ENCODE peak calls at places on chromosomes 6 and 20, in nine cellular contexts. Z is stimulated activated naive CD8-positive, alpha-beta T cell treated with anti-CD3 and anti-CD28 coated beads, Interleukin-15, Interleukin-2, amounts not matched to agents 100 U/mL and 50 U/mL, for 24 hours; K is central memory CD8-positive, alpha-beta T cell; Y is omental fat pad; G is right lobe of liver; E is mesenteric fat pad; D is head of caudate nucleus; V is GM19239; P is HEK293T. L is an unnamed sample.
A peak's percentile ranks its signal among the peaks of the same experiment; 100 is the strongest.

GRCh38 chr6:3727593-3728108 is 23.9 kb downstream of the PXDC1 start:
- DNase-seq in P (no peak), E (no peak), Y (no peak), V (no peak), K (no peak), D (no peak), Z (no peak), G (no peak), L (no peak)

GRCh38 chr20:63032026-63032800 is 25.4 kb upstream of the BHLHE23 start:
- DNase-seq in K (no peak), G (no peak), D (no peak), P (no peak), E (no peak), Y (no peak), V (no peak), Z (no peak), L (no peak)

GRCh38 chr6:52538252-52538905 is 38.5 kb downstream of the TRAM2 start:
- DNase-seq in Y (no peak), Z (no peak), V (no peak), K (no peak), D (no peak), G (no peak), E (no peak), P (no peak), L (no peak)

GRCh38 chr20:43331911-43332310 is 125.8 kb upstream of the SRSF6 start:
- DNase-seq in D (no peak), K (no peak), V (no peak), Z (no peak), G (no peak), P (no peak), E (no peak), Y (no peak), L (no peak)

GRCh38 chr20:49901588-49901987 is 13.7 kb downstream of the SPATA2 start:
- DNase-seq in Y (no peak), K (no peak), G (no peak), E (peak; percentile 12), Z (no peak), D (peak; percentile 44), P (no peak), V (no peak), L (peak; percentile 84)

GRCh38 chr6:149366237-149366921 is 33.7 kb upstream of the SUMO4 start:
- DNase-seq in Y (no peak), V (no peak), D (no peak), G (no peak), Z (no peak), E (no peak), K (no peak), P (no peak), L (no peak)

GRCh38 chr6:132969188-132969587 is 154.8 kb downstream of the RPS12 start:
- DNase-seq in P (no peak), G (no peak), D (no peak), K (no peak), Y (no peak), E (no peak), V (no peak), Z (no peak), L (no peak)

GRCh38 chr6:90411292-90411781 is 114.7 kb upstream of the BACH2 start:
- DNase-seq in E (no peak), K (no peak), G (no peak), D (no peak), Z (peak; percentile 70), P (no peak), Y (no peak), V (no peak), L (no peak)

GRCh38 chr6:5671604-5672559 is 334.8 kb downstream of the NRN1 start:
- DNase-seq in E (no peak), Y (no peak), V (no peak), P (no peak), G (no peak), K (no peak), Z (no peak), D (no peak), L (no peak)

GRCh38 chr6:36754582-36755434 is 57.2 kb downstream of the RAB44 start:
- DNase-seq in D (no peak), Z (no peak), K (no peak), P (no peak), G (no peak), E (no peak), Y (no peak), V (no peak), L (no peak)

GRCh38 chr6:5837323-5837722 is 169.4 kb downstream of the NRN1 start:
- DNase-seq in K (no peak), V (no peak), Y (no peak), D (no peak), G (no peak), Z (no peak), P (no peak), E (no peak), L (no peak)

GRCh38 chr6:110048221-110048875 is 70.2 kb downstream of the GPR6 start:
- DNase-seq in D (no peak), Y (no peak), Z (no peak), P (no peak), K (no peak), V (no peak), E (no peak), G (no peak), L (no peak)

GRCh38 chr20:3000852-3001523 is 42.4 kb upstream of the GNRH2 start:
- DNase-seq in Y (no peak), Z (no peak), P (peak; percentile 61), V (no peak), E (no peak), D (peak; percentile 11), K (no peak), G (no peak), L (no peak)

GRCh38 chr6:84772428-84773132 is 8.2 kb upstream of the TBX18 start:
- DNase-seq in V (no peak), P (no peak), D (no peak), Z (no peak), E (no peak), G (no peak), K (no peak), Y (no peak), L (no peak)

GRCh38 chr20:35503281-35503680 is 26.2 kb downstream of the C20orf173 start:
- DNase-seq in P (no peak), D (no peak), G (no peak), E (no peak), K (no peak), V (no peak), Y (no peak), Z (no peak), L (no peak)

GRCh38 chr20:53843645-53844044 is 226.7 kb downstream of the BCAS1 start:
- DNase-seq in K (no peak), Z (no peak), D (no peak), G (no peak), Y (no peak), P (no peak), E (no peak), V (no peak), L (no peak)

GRCh38 chr6:122347251-122347650 is 52.2 kb upstream of the HSF2 start:
- DNase-seq in P (no peak), Z (no peak), V (no peak), G (no peak), K (no peak), E (no peak), Y (no peak), D (no peak), L (no peak)

GRCh38 chr6:167700199-167700598 is 126.5 kb upstream of the AFDN start:
- DNase-seq in G (no peak), E (peak; percentile 55), K (no peak), Y (no peak), P (no peak), Z (no peak), V (no peak), D (no peak), L (peak; percentile 48)

GRCh38 chr20:56626367-56627121 is 2.6 kb upstream of the TFAP2C start:
- DNase-seq in Z (peak; percentile 12), Y (no peak), D (no peak), V (no peak), K (no peak), P (no peak), G (no peak), E (no peak), L (no peak)

GRCh38 chr6:170031096-170031471 is 259.8 kb downstream of the DLL1 start:
- DNase-seq in K (no peak), P (no peak), D (no peak), E (peak; percentile 75), Y (no peak), Z (no peak), G (peak; percentile 76), V (no peak), L (peak; percentile 6)

GRCh38 chr20:38132156-38132909 is 32.7 kb downstream of the TGM2 start:
- DNase-seq in K (no peak), G (no peak), Y (no peak), P (no peak), D (no peak), Z (no peak), V (no peak), E (no peak), L (no peak)

GRCh38 chr6:109441069-109441816 is 719 bp downstream of the SMPD2 start:
- DNase-seq in V (no peak), Y (no peak), G (peak; percentile 58), Z (peak; percentile 47), P (peak; percentile 61), D (peak; percentile 54), K (peak; percentile 30), E (no peak), L (no peak)

GRCh38 chr20:60210779-60211617 is 252.8 kb downstream of the CDH26 start:
- DNase-seq in D (peak; percentile 88), E (no peak), P (peak; percentile 79), G (peak; percentile 67), Y (peak; percentile 46), V (peak; percentile 34), Z (peak; percentile 71), K (peak; percentile 41), L (peak; percentile 80)

GRCh38 chr6:112416885-112417284 is 69.8 kb downstream of the RFPL4B start:
- DNase-seq in Y (no peak), K (no peak), Z (no peak), G (no peak), D (no peak), P (no peak), V (no peak), E (no peak), L (no peak)

GRCh38 chr6:52499026-52499425 is 77.8 kb downstream of the TRAM2 start:
- DNase-seq in E (no peak), D (no peak), Z (no peak), Y (no peak), K (no peak), G (no peak), V (no peak), P (no peak), L (no peak)

GRCh38 chr20:24981750-24982149 is 10.8 kb downstream of the APMAP start:
- DNase-seq in V (no peak), Y (no peak), P (no peak), K (no peak), G (peak; percentile 49), E (peak; percentile 86), Z (no peak), D (no peak), L (peak; percentile 81)

GRCh38 chr20:37161830-37162549 is 17.1 kb upstream of the RPN2 start:
- DNase-seq in P (no peak), G (no peak), V (no peak), E (no peak), D (peak; percentile 47), Y (no peak), K (no peak), Z (no peak), L (no peak)

GRCh38 chr6:101113468-101114260 is 232.5 kb upstream of the ASCC3 start:
- DNase-seq in Z (no peak), D (peak; percentile 68), E (no peak), G (no peak), P (no peak), K (no peak), V (no peak), Y (no peak), L (no peak)

GRCh38 chr6:158669145-158670035 is 19.5 kb downstream of the SYTL3 start:
- DNase-seq in G (no peak), K (no peak), P (no peak), E (no peak), Y (no peak), D (no peak), V (no peak), Z (no peak), L (no peak)

GRCh38 chr20:58471161-58471834 is 43.9 kb downstream of the APCDD1L start:
- DNase-seq in K (no peak), P (no peak), Z (no peak), V (no peak), G (no peak), D (no peak), Y (no peak), E (no peak), L (no peak)

GRCh38 chr6:145705561-145705960 is 29.8 kb downstream of the EPM2A start:
- DNase-seq in G (no peak), Y (no peak), V (no peak), K (no peak), E (no peak), Z (no peak), D (no peak), P (no peak), L (no peak)

L was measured in posterior cingulate gyrus.